ENCODE peak calls at places on chromosomes 7 and 10, in nine cellular contexts. D, Y, R, L, F, S, B, C and K are unnamed samples.

GRCh38 chr7:150368098-150368883 is at the start of gene REPIN1:
- DNase-seq in F (peak; percentile 96), S (peak; percentile 93), Y (peak; percentile 85), B (peak; percentile 41), D (peak; percentile 95), L (peak; percentile 95), R (peak; percentile 94), C (peak; percentile 80), K (no peak)

GRCh38 chr10:86083206-86083605 is 283.4 kb downstream of the GRID1 start:
- DNase-seq in F (no peak), L (no peak), C (no peak), Y (no peak), S (no peak), D (no peak), R (no peak), B (no peak), K (peak; percentile 54)

GRCh38 chr7:73904219-73905136 is 43.5 kb downstream of the TMEM270 start:
- DNase-seq in L (no peak), R (no peak), S (peak; percentile 28), F (peak; percentile 48), C (no peak), D (no peak), B (no peak), Y (peak; percentile 61), K (peak; percentile 80)

GRCh38 chr10:103491729-103492364 is 1.7 kb upstream of the NEURL1 start:
- DNase-seq in S (no peak), F (no peak), B (peak; percentile 92), C (peak; percentile 71), L (no peak), R (peak; percentile 73), D (no peak), Y (peak; percentile 98), K (peak; percentile 53)

GRCh38 chr7:129807863-129808262 is 144.9 kb downstream of the UBE2H start:
- DNase-seq in L (no peak), F (no peak), R (no peak), Y (no peak), C (no peak), D (no peak), B (no peak), S (no peak), K (peak; percentile 25)

GRCh38 chr7:116403265-116403664 is 96.3 kb upstream of the CAV2 start:
- DNase-seq in B (no peak), D (no peak), F (no peak), S (no peak), R (no peak), Y (peak; percentile 89), C (no peak), L (no peak), K (no peak)

GRCh38 chr10:30774281-30774680 is 144.7 kb upstream of the LYZL2 start:
- DNase-seq in Y (no peak), B (no peak), F (no peak), C (no peak), S (no peak), L (no peak), D (no peak), R (no peak), K (no peak)

GRCh38 chr10:5679606-5680005 is 5.0 kb upstream of the TASOR2 start:
- DNase-seq in S (no peak), Y (peak; percentile 68), R (no peak), F (no peak), L (no peak), D (no peak), B (no peak), C (peak; percentile 9), K (no peak)

GRCh38 chr7:123675092-123675473 is 19.4 kb downstream of the LMOD2 start:
- DNase-seq in B (no peak), D (no peak), L (no peak), Y (peak; percentile 82), F (no peak), R (no peak), C (no peak), S (no peak), K (no peak)

GRCh38 chr7:84354866-84355265 is 160.3 kb upstream of the SEMA3A start:
- DNase-seq in L (no peak), R (no peak), S (no peak), F (no peak), Y (peak; percentile 76), D (no peak), B (no peak), C (no peak), K (no peak)

GRCh38 chr7:81664304-81664703 is 105.5 kb downstream of the HGF start:
- DNase-seq in L (no peak), Y (no peak), R (no peak), D (no peak), C (no peak), F (no peak), S (no peak), B (no peak), K (no peak)

GRCh38 chr10:50395279-50395678 is 144.0 kb upstream of the ASAH2 start:
- DNase-seq in L (no peak), S (no peak), Y (peak; percentile 85), D (no peak), B (no peak), R (no peak), F (no peak), C (peak; percentile 99), K (no peak)

GRCh38 chr7:91995391-91995790 is 54.7 kb downstream of the AKAP9 start:
- DNase-seq in F (no peak), C (no peak), S (no peak), Y (no peak), L (no peak), R (no peak), B (no peak), D (peak; percentile 83), K (no peak)

GRCh38 chr7:116525298-116525912 is 569 bp downstream of the CAV1 start:
- DNase-seq in Y (no peak), R (no peak), D (peak; percentile 56), L (peak; percentile 49), S (peak; percentile 74), B (no peak), F (peak; percentile 30), C (peak; percentile 44), K (no peak)

GRCh38 chr10:131660427-131660826 is 240.4 kb upstream of the PPP2R2D start:
- DNase-seq in L (no peak), B (no peak), D (no peak), C (no peak), F (no peak), Y (no peak), R (no peak), S (no peak), K (no peak)

GRCh38 chr7:72481934-72482333 is 69.8 kb upstream of the CALN1 start:
- DNase-seq in S (no peak), Y (no peak), R (no peak), B (no peak), C (no peak), F (no peak), D (no peak), L (no peak), K (no peak)

GRCh38 chr7:72476608-72477305 is 64.6 kb upstream of the CALN1 start:
- DNase-seq in R (no peak), F (no peak), B (no peak), S (no peak), Y (no peak), L (no peak), C (no peak), D (no peak), K (no peak)
- TF ChIP-seq CTCF in R (peak; percentile 28), F (no peak), B (no peak), S (no peak), Y (no peak), L (no peak), C (no peak), D (peak; percentile 19), K (peak; percentile 31)

DNA sequence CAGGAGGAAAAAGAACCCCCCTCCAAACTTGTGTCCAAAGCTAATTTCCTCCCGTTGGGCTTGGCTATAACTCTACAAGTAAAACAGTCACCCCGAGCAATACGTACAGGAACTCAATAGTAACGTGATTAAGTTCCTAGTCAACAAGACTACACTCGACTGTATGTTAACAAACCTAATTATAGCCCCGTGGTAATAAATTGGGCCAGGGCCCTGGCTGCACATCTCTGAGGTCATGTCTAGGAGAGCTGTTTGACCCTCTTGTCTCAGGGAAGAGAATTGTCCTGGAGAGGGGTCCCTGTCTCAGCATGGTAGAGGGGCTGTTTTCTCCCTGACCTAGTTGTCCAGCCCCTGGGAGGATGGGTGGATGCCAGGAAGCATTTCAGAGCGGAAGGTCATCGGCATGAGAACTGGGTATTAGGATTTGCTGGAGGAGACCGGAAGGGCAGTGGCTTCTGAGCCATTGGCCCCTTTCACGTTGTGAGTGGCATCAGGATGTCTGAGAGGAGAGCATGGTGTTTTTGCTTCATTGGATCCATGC is 60.2 kb upstream of the COMTD1 start:
- DNase-seq in B (no peak), R (no peak), C (no peak), L (peak; percentile 32), D (no peak), Y (no peak), F (no peak), S (no peak), K (no peak)
- TF ChIP-seq CTCF in B (no peak), R (no peak), C (no peak), L (no peak), D (no peak), Y (no peak), F (no peak), S (no peak), K (no peak)

DNA sequence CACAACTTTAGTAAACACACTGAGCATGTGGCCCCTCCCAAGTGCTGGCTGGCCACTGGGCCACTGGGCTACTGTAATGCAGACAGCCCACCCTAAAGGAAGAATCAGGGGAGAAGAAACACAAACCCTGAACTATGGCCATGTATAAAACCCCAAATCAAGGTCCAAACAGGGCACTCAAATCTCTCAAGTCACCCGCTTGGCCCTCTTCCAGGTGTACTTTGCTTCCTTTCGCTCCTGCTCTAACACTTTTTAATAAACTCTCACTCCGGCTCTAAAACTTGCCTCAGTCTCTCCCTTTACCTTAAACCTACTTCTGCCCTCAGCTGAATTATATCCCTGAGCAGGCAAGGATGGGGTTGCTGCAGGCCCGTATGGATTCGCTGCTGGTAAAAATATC is 72.6 kb downstream of the TPK1 start:
- DNase-seq in S (no peak), D (no peak), R (no peak), F (no peak), C (no peak), B (no peak), L (no peak), Y (no peak), K (no peak)
- TF ChIP-seq CTCF in S (no peak), D (no peak), R (no peak), F (no peak), C (no peak), B (no peak), L (no peak), Y (no peak), K (no peak)

GRCh38 chr10:98465866-98466265 is 19.1 kb upstream of the HPS1 start:
- DNase-seq in D (no peak), R (no peak), B (no peak), F (no peak), C (no peak), S (no peak), Y (no peak), L (no peak), K (no peak)

GRCh38 chr10:98466916-98467505 is 20.3 kb upstream of the HPS1 start:
- DNase-seq in B (no peak), Y (no peak), L (no peak), R (no peak), S (no peak), D (no peak), F (no peak), C (no peak), K (no peak)

GRCh38 chr10:98463022-98463421 is 16.3 kb upstream of the HPS1 start:
- DNase-seq in Y (no peak), C (no peak), B (no peak), F (no peak), R (no peak), D (no peak), L (no peak), S (no peak), K (no peak)

GRCh38 chr10:98461500-98461842 is 14.7 kb upstream of the HPS1 start:
- DNase-seq in D (no peak), Y (no peak), F (no peak), L (no peak), B (no peak), S (no peak), R (no peak), C (no peak), K (no peak)

GRCh38 chr10:98463976-98464754 is 17.4 kb upstream of the HPS1 start:
- DNase-seq in R (no peak), S (no peak), Y (no peak), B (no peak), L (no peak), F (no peak), D (no peak), C (no peak), K (no peak)
- TF ChIP-seq CTCF in R (no peak), S (no peak), Y (no peak), B (no peak), L (no peak), F (no peak), D (no peak), C (no peak), K (no peak)